ENCODE peak calls at places on chromosomes 5 and 9, in four cellular contexts. N, B, E and K are unnamed samples. For H3K27me3, the result is how much of the 10 kb centered on the place peaks cover.

GRCh38 chr9:33498387-33498786 is 24.7 kb upstream of the NOL6 start:
- DNase-seq in B (no peak), E (no peak), N (no peak), K (no peak)

GRCh38 chr9:86500031-86500430 is 145.8 kb upstream of the TUT7 start:
- DNase-seq in B (no peak), N (no peak), E (no peak), K (no peak)

GRCh38 chr9:83444110-83444509 is 94.1 kb downstream of the FRMD3 start:
- DNase-seq in E (peak), N (no peak), B (no peak), K (no peak)

GRCh38 chr9:133569891-133570651 is 35.6 kb downstream of the ADAMTSL2 start:
- DNase-seq in E (no peak), B (no peak), N (no peak), K (no peak)

GRCh38 chr9:86975571-86975970 is 28.3 kb upstream of the GAS1 start:
- DNase-seq in E (no peak), B (no peak), N (no peak), K (no peak)

GRCh38 chr5:160379485-160379884 is 9.1 kb upstream of the C1QTNF2 start:
- DNase-seq in N (no peak), E (no peak), B (no peak), K (no peak)

GRCh38 chr5:149583394-149583793 is 2.1 kb downstream of the ARHGEF37 start:
- DNase-seq in E (no peak), N (no peak), B (no peak), K (no peak)

GRCh38 chr5:147216552-147217154 is 18.2 kb upstream of the STK32A start:
- DNase-seq in N (peak), B (no peak), E (no peak), K (no peak)

GRCh38 chr5:91266184-91266705 is 116.9 kb downstream of the ARRDC3 start:
- DNase-seq in N (no peak), B (peak), E (peak), K (peak)

GRCh38 chr5:141521244-141521781 is 32.4 kb downstream of the PCDHGC5 start:
- DNase-seq in B (peak), E (no peak), N (peak), K (peak)

GRCh38 chr5:145750194-145750593 is 84.9 kb downstream of the PRELID2 start:
- DNase-seq in N (no peak), E (no peak), B (no peak), K (no peak)

GRCh38 chr9:75454043-75454442 is 365.7 kb downstream of the OSTF1 start:
- DNase-seq in E (no peak), N (no peak), B (no peak), K (no peak)
- H3K27me3 ChIP-seq in E (under half), N (under half), B (under half), K (under half)

GRCh38 chr9:20256284-20256948 is 365.9 kb downstream of the MLLT3 start:
- DNase-seq in B (no peak), E (no peak), N (no peak), K (no peak)
- TF ChIP-seq SIN3A in B (no peak), E (no peak), N (no peak), K (no peak)

GRCh38 chr5:139384591-139385051 is 1.5 kb upstream of the SLC23A1 start:
- DNase-seq in E (no peak), N (no peak), B (no peak), K (no peak)

GRCh38 chr5:139387611-139388197 is 2.0 kb downstream of the MZB1 start:
- DNase-seq in E (no peak), B (no peak), N (no peak), K (no peak)

GRCh38 chr5:139383993-139384590 is 995 bp upstream of the SLC23A1 start:
- DNase-seq in E (no peak), B (no peak), N (no peak), K (no peak)

GRCh38 chr5:139385061-139385889 is 2.2 kb upstream of the SLC23A1 start:
- DNase-seq in B (no peak), N (peak), E (peak), K (no peak)

GRCh38 chr5:139386039-139386438 is 2.9 kb upstream of the SLC23A1 start:
- DNase-seq in B (no peak), E (no peak), N (no peak), K (no peak)
- TF ChIP-seq TCF7L2 in B (no peak), E (no peak), N (no peak), K (no peak)

DNA sequence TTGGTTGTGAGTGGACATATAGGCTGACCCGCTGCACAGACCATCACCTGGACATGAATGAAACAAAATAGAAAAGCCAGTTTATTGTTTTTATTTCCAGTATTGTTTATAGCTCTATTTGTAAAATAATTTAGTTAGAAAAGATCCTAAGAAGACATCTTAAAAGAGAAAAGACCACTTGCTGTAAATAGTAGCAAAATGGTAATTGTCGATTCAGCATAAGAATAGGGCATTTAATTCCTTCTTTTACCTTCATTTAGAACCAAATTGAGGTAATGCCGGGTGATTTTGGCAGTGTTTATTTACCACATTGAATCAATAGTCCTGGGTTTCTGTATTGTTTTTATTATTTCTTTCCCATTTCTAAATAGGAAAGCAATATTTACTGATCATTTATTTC is 7.4 kb downstream of the TARS1 start:
- DNase-seq in E (no peak), B (no peak), N (no peak), K (no peak)
- H3K27me3 ChIP-seq in E (under half), B (under half), N (under half), K (under half)

GRCh38 chr5:139905401-139905800 is 109.8 kb downstream of the PSD2 start:
- DNase-seq in N (no peak), E (no peak), B (no peak), K (no peak)

GRCh38 chr5:139901971-139902370 is 106.4 kb downstream of the PSD2 start:
- DNase-seq in N (no peak), E (no peak), B (no peak), K (no peak)

GRCh38 chr5:139904566-139905400 is 109.2 kb downstream of the PSD2 start:
- DNase-seq in E (no peak), B (no peak), N (no peak), K (no peak)

GRCh38 chr5:139903450-139903804 is 107.8 kb downstream of the PSD2 start:
- DNase-seq in N (no peak), B (no peak), E (no peak), K (no peak)

GRCh38 chr5:139903805-139904565 is 108.4 kb downstream of the PSD2 start:
- DNase-seq in N (no peak), E (peak), B (no peak), K (no peak)
- TF ChIP-seq SIN3A in N (no peak), E (no peak), B (no peak), K (no peak)

GRCh38 chr9:38287420-38287985 is 105.0 kb upstream of the ALDH1B1 start:
- DNase-seq in B (no peak), E (no peak), N (no peak), K (no peak)
- TF ChIP-seq TCF7L2 in B (no peak), E (no peak), N (no peak), K (no peak)

GRCh38 chr9:130535818-130536521 is 43.4 kb upstream of the FUBP3 start:
- DNase-seq in N (peak), B (no peak), E (peak), K (no peak)
- H3K27me3 ChIP-seq in N (under half), B (under half), E (under half), K (under half)

DNA sequence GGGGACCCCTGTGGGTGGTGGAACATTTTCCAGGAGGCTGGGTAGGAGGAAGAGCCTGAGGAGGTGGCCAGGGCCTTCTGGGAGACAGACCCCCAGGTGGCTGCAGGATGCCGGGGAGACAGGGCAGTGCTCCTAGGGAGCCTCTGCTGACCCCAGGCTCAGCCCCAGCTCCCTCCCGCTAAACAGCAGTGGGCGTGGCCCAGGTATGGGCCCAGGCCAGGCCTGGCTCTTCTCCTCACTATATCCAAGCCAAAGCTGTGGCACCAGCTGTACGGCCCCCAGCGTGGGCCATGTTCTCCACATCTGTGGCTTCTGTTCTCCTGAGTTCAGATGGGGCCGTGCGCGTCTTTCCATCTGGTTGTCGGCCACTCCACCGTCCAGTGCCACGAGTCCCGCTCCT is 58.5 kb downstream of the KCNT1 start:
- DNase-seq in N (no peak), B (no peak), E (no peak), K (no peak)
- TF ChIP-seq SIN3A in N (no peak), B (no peak), E (no peak), K (no peak)

GRCh38 chr9:121394292-121394691 is 24.2 kb upstream of the STOM start:
- DNase-seq in B (no peak), E (no peak), N (no peak), K (no peak)
- TF ChIP-seq TCF7L2 in B (no peak), E (no peak), N (no peak), K (no peak)

GRCh38 chr5:8417316-8418048 is 548.5 kb downstream of the MTRR start:
- DNase-seq in N (no peak), E (no peak), B (no peak), K (no peak)

GRCh38 chr5:8413975-8414374 is 545.0 kb downstream of the MTRR start:
- DNase-seq in N (no peak), B (no peak), E (no peak), K (no peak)

GRCh38 chr5:8418049-8418426 is 549.1 kb downstream of the MTRR start:
- DNase-seq in N (no peak), B (no peak), E (no peak), K (no peak)
- H3K27me3 ChIP-seq in N (under half), B (under half), E (under half), K (under half)